ENCODE peak calls at places on chromosomes 16 and 17, in seven cellular contexts. G is H1, H is heart left ventricle, O is fibroblast of lung, C is lung, Z is PC-3, B is foreskin fibroblast. L is an unnamed sample.

GRCh38 chr16:80802902-80803301 is 1.5 kb downstream of the CDYL2 start:
- DNase-seq in G (no peak), H (no peak), O (no peak), C (no peak), Z (no peak), B (no peak), L (no peak)

GRCh38 chr16:75340715-75341500 is 89.5 kb upstream of the BCAR1 start:
- DNase-seq in G (peak), H (no peak), O (peak), C (no peak), Z (peak), B (peak), L (peak)

GRCh38 chr16:35431829-35432663 is 1972.6 kb downstream of the TP53TG3F start:
- DNase-seq in G (no peak), H (no peak), O (no peak), C (no peak), Z (no peak), B (no peak), L (peak)

GRCh38 chr17:1164935-1165556 is 14.7 kb downstream of the ABR start:
- DNase-seq in G (no peak), H (peak), O (no peak), C (no peak), Z (no peak), B (no peak), L (no peak)

GRCh38 chr16:81401035-81401950 is 43.3 kb upstream of the CMIP start:
- DNase-seq in G (no peak), H (peak), O (peak), C (no peak), Z (peak), B (peak), L (peak)

GRCh38 chr16:77501260-77501659 is 66.4 kb upstream of the ADAMTS18 start:
- DNase-seq in G (no peak), H (no peak), O (no peak), C (no peak), Z (no peak), B (no peak), L (no peak)

GRCh38 chr16:1763521-1764511 is 7.5 kb downstream of the NME3 start:
- DNase-seq in G (peak), H (no peak), O (peak), C (no peak), Z (no peak), B (no peak), L (no peak)

GRCh38 chr16:48535831-48536599 is 74.0 kb downstream of the N4BP1 start:
- DNase-seq in G (no peak), H (peak), O (peak), C (no peak), Z (no peak), B (no peak), L (no peak)

GRCh38 chr17:83026311-83026811 is 53.0 kb upstream of the METRNL start:
- DNase-seq in G (no peak), H (no peak), O (no peak), C (no peak), Z (no peak), B (no peak), L (no peak)

GRCh38 chr17:50272711-50273653 is 1.3 kb upstream of the TMEM92 start:
- DNase-seq in G (no peak), H (peak), O (no peak), C (no peak), Z (peak), B (no peak), L (peak)

GRCh38 chr17:78184868-78185267 is 2.0 kb downstream of the TK1 start:
- DNase-seq in G (no peak), H (no peak), O (no peak), C (no peak), Z (no peak), B (no peak), L (no peak)

GRCh38 chr17:10384175-10384574 is 11.4 kb upstream of the MYH13 start:
- DNase-seq in G (no peak), H (no peak), O (no peak), C (no peak), Z (no peak), B (no peak), L (no peak)

GRCh38 chr17:5413682-5414081 is 5.8 kb downstream of the NUP88 start:
- DNase-seq in G (no peak), H (no peak), O (peak), C (no peak), Z (peak), B (peak), L (no peak)

GRCh38 chr16:26856271-26856670 is 210.5 kb upstream of the C16orf82 start:
- DNase-seq in G (no peak), H (no peak), O (no peak), C (no peak), Z (no peak), B (no peak), L (no peak)

GRCh38 chr16:87471278-87472141 is 21.3 kb downstream of the ZCCHC14 start:
- DNase-seq in G (no peak), H (no peak), O (no peak), C (no peak), Z (no peak), B (no peak), L (no peak)

GRCh38 chr17:61206922-61207321 is 192.7 kb upstream of the TBX2 start:
- DNase-seq in G (no peak), H (no peak), O (no peak), C (no peak), Z (no peak), B (no peak), L (no peak)

GRCh38 chr17:17540278-17540906 is 44.2 kb upstream of the RASD1 start:
- DNase-seq in G (no peak), H (no peak), O (no peak), C (no peak), Z (no peak), B (no peak), L (no peak)

DNA sequence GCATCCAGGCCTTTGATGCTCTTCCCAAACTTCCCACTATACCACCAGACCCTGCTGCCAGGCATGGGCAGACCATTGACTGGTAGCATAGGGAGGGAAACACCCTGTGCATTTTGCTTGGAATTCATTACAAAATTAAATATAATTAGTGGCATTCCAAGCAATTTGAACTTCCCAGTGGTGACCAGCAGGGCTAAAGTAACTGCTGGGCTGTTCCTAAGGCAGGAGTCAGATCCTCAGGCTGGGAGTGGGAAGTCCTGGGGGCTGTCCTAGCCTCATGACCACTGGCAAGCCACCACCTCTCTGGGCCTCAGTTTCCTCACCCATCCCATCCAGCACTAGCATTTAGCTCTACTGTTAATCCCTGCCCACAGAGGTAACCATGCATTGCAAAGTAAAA is 3.7 kb downstream of the PRR15L start:
- DNase-seq in G (no peak), H (no peak), O (no peak), C (no peak), Z (no peak), B (no peak), L (no peak)
- TF ChIP-seq CTCF in G (no peak), H (no peak), O (no peak), C (no peak), Z (no peak), B (no peak), L (peak)

DNA sequence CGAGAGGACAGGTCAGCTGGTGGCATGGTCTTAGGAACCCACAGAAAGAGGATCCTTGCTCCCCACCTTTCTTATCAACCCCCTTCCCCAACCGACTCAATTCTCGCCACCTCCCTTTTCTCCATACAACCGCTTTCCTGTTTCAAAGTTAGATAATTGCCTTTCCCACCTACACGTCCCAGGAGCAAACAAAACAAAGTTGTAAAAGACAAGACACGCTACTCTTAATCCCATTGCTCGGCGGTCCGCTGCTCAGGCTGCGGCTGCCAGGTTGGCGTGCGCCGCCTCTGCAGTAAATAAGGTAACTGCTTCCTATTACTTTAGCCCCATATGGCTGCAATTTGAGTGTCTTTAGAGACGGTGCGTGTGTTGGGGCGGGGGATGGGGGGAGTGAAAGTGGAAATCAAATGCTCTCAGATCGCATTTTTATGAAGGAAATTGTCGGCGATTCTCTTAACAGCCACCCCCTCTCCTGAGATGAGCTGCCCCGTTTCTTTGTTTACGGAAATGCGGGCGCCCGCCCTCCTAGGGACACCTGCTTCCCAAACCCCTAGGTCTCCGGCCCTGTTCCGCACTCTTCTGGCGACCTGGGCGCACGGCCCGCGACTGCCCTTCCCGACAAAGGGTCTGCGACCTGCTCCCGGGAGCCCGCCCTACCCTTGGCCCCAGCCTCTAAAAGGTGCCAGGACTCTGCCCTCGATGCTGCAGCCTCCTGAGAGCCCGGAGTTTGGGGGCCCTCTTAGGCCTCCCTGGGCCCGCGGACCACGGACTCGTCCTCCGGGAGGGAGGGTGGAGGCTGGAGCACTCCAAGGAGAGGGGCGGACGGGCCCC is 3.7 kb upstream of the CBX8 start:
- DNase-seq in G (no peak), H (no peak), O (peak), C (no peak), Z (peak), B (peak), L (no peak)
- TF ChIP-seq CTCF in G (no peak), H (no peak), O (no peak), C (no peak), Z (no peak), B (no peak), L (no peak)

GRCh38 chr16:72198641-72199250 is 26.8 kb upstream of the PMFBP1 start:
- DNase-seq in G (no peak), H (no peak), O (no peak), C (no peak), Z (no peak), B (no peak), L (no peak)
- TF ChIP-seq CTCF in G (no peak), H (no peak), O (no peak), C (no peak), Z (no peak), B (no peak), L (no peak)

GRCh38 chr16:85610446-85611204 is 2.5 kb upstream of the GSE1 start:
- DNase-seq in G (peak), H (peak), O (peak), C (peak), Z (peak), B (peak), L (peak)
- TF ChIP-seq CTCF in G (peak), H (peak), O (peak), C (peak), Z (peak), B (peak), L (peak)

GRCh38 chr17:79388556-79389295 is 222.1 kb downstream of the RBFOX3 start:
- DNase-seq in G (peak), H (peak), O (peak), C (peak), Z (peak), B (peak), L (peak)
- TF ChIP-seq CTCF in G (peak), H (peak), O (peak), C (no peak), Z (peak), B (peak), L (peak)

GRCh38 chr16:17215306-17215705 is 255.5 kb downstream of the XYLT1 start:
- DNase-seq in G (no peak), H (no peak), O (no peak), C (no peak), Z (no peak), B (no peak), L (no peak)

GRCh38 chr16:17211797-17212196 is 259.0 kb downstream of the XYLT1 start:
- DNase-seq in G (no peak), H (no peak), O (no peak), C (no peak), Z (no peak), B (no peak), L (peak)

GRCh38 chr16:17213025-17213424 is 257.7 kb downstream of the XYLT1 start:
- DNase-seq in G (no peak), H (no peak), O (no peak), C (no peak), Z (no peak), B (no peak), L (no peak)

DNA sequence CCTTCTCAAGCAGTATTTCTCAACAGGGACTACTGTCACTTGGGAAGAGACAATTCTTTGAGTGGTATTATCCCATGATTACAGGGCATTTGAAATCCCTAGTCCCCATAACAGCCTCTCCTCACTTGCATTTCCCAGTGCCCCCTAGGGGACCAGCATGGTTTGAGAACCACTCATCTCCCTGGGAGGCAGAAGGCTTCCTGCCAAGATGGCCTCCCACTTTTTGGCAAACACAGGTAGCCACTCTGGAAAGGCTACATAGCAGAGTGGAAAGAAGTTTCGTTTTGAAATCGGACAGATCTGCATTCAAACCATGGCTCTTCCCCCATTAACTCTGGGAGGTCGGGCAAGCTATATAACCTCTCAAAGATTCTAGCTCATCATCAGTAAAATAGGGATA is 256.8 kb downstream of the XYLT1 start:
- DNase-seq in G (no peak), H (no peak), O (no peak), C (no peak), Z (no peak), B (no peak), L (no peak)
- TF ChIP-seq CTCF in G (no peak), H (no peak), O (no peak), C (no peak), Z (no peak), B (no peak), L (no peak)

GRCh38 chr17:72946126-72946525 is 146.4 kb downstream of the SLC39A11 start:
- DNase-seq in G (no peak), H (no peak), O (no peak), C (no peak), Z (no peak), B (no peak), L (no peak)

GRCh38 chr17:72943826-72944689 is 148.4 kb downstream of the SLC39A11 start:
- DNase-seq in G (no peak), H (no peak), O (no peak), C (no peak), Z (no peak), B (no peak), L (no peak)

GRCh38 chr17:72945468-72945867 is 147.0 kb downstream of the SLC39A11 start:
- DNase-seq in G (no peak), H (no peak), O (no peak), C (no peak), Z (no peak), B (no peak), L (no peak)

GRCh38 chr17:72940511-72940910 is 152.0 kb downstream of the SLC39A11 start:
- DNase-seq in G (no peak), H (no peak), O (no peak), C (no peak), Z (no peak), B (no peak), L (no peak)

DNA sequence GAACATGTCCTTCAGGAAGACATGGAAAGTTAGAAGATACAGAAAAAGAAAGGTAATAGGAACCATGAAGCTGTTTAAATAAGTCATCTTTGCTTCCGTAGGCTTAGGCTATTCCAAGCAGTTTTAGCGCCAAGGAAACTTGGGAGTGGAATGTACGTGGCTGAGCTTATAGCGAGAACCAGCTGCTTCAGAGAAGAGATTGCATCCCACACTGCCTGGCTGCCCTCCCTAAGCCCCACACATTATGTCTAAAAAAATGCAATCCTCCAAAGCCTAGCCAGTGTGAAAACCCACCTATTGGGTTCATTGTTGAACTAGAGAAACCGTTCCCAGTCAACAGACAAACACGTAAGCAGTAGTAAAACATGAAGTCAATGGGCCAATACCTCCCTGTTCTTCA is 149.9 kb downstream of the SLC39A11 start:
- DNase-seq in G (no peak), H (no peak), O (no peak), C (no peak), Z (no peak), B (no peak), L (no peak)
- TF ChIP-seq CTCF in G (no peak), H (no peak), O (no peak), C (no peak), Z (no peak), B (no peak), L (no peak)